ENCODE peak calls at places on chromosomes 16 and 17, in nine cellular contexts. M is Panc1, R is BE2C, G is Peyer's patch, D is ascending aorta, B is hepatocyte, K is A673, C is body of pancreas, T is fibroblast of lung. Y is an unnamed sample.

GRCh38 chr17:40475234-40476210 is 25.9 kb downstream of the TNS4 start:
- DNase-seq in K (no peak), T (no peak), R (no peak), C (no peak), M (no peak), D (no peak), B (no peak), G (no peak), Y (no peak)

GRCh38 chr16:72425571-72426341 is 253.8 kb upstream of the PMFBP1 start:
- DNase-seq in T (peak; percentile 78), D (no peak), C (no peak), G (no peak), K (peak; percentile 57), R (no peak), M (no peak), B (no peak), Y (no peak)

GRCh38 chr16:7436306-7436705 is 103.7 kb downstream of the RBFOX1 start:
- DNase-seq in C (no peak), T (no peak), R (no peak), M (no peak), D (no peak), G (no peak), K (no peak), B (no peak), Y (no peak)

GRCh38 chr16:3062553-3062952 is 2.9 kb upstream of the IL32 start:
- DNase-seq in B (no peak), C (no peak), G (no peak), K (no peak), R (no peak), D (no peak), T (no peak), M (no peak), Y (no peak)

GRCh38 chr16:84947996-84948854 is 63.1 kb downstream of the ZDHHC7 start:
- DNase-seq in T (no peak), M (no peak), B (no peak), C (no peak), K (no peak), D (no peak), R (no peak), G (no peak), Y (peak; percentile 67)

GRCh38 chr17:34616148-34616547 is 36.8 kb downstream of the TMEM132E start:
- DNase-seq in M (no peak), B (peak; percentile 57), C (no peak), G (no peak), D (no peak), K (peak; percentile 76), R (peak; percentile 97), T (no peak), Y (no peak)

GRCh38 chr16:59432934-59433333 is 698.8 kb upstream of the GOT2 start:
- DNase-seq in D (no peak), K (no peak), M (no peak), G (no peak), T (no peak), C (no peak), R (no peak), B (no peak), Y (no peak)

GRCh38 chr17:80883831-80884735 is 107.6 kb upstream of the CHMP6 start:
- DNase-seq in M (no peak), T (no peak), K (no peak), G (no peak), B (no peak), C (no peak), R (peak; percentile 5), D (no peak), Y (no peak)

GRCh38 chr17:50057521-50057991 is 1.6 kb downstream of the ITGA3 start:
- DNase-seq in R (no peak), B (peak; percentile 45), T (no peak), K (no peak), C (peak; percentile 23), M (no peak), D (no peak), G (peak; percentile 77), Y (peak; percentile 43)

GRCh38 chr17:50056961-50057330 is 1.0 kb downstream of the ITGA3 start:
- DNase-seq in K (no peak), T (peak; percentile 68), G (peak; percentile 73), C (no peak), M (no peak), D (no peak), B (peak; percentile 58), R (no peak), Y (no peak)

GRCh38 chr17:50059759-50060273 is 3.9 kb downstream of the ITGA3 start:
- DNase-seq in K (no peak), B (no peak), T (peak; percentile 70), D (peak; percentile 63), G (no peak), M (no peak), R (no peak), C (no peak), Y (no peak)

GRCh38 chr17:50059256-50059655 is 3.3 kb downstream of the ITGA3 start:
- DNase-seq in K (no peak), M (no peak), G (no peak), T (no peak), R (no peak), B (no peak), D (no peak), C (peak; percentile 46), Y (no peak)

DNA sequence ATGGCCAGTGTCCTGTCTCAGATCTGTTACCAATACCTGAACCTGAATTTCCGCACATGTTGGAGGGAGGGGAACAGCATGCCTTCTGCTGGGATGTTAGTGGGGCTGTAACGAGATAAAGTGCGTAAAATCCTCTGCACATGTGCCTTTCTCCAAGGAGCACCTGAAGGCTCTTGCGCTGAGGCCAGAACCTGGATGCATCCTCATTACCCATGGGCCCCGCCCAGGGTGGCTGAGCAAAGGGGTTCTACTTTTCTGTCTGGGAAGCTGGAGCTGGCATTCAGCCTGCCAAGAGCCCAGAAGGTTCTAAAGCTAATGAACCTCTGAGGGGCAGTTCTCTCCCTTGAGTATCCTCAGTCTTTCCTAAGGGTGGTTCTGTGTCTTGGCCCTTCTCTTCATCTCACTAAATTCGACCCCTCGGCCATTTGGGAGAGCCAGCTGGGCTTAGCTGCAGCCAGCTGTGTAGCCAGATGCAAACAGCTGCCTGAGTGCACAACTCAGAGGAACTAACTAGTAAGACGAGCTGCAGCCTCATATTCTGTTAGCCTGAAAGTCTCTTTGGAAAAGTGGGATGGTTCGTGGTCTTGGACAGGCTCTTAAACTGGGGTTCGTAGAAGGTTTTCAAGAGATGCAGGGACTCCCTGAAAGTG is 2.5 kb downstream of the ITGA3 start:
- DNase-seq in K (no peak), G (peak; percentile 39), D (no peak), T (no peak), B (no peak), C (no peak), R (no peak), M (no peak), Y (no peak)
- H3K4me3 ChIP-seq in K (no peak overlapping the region), G (no peak overlapping the region), D (peak overlapping the region; percentile 83), T (peak overlapping the region; percentile 59), B (no peak overlapping the region), C (no peak overlapping the region), R (no peak overlapping the region), M (peak overlapping the region; percentile 63), Y (no peak overlapping the region)

DNA sequence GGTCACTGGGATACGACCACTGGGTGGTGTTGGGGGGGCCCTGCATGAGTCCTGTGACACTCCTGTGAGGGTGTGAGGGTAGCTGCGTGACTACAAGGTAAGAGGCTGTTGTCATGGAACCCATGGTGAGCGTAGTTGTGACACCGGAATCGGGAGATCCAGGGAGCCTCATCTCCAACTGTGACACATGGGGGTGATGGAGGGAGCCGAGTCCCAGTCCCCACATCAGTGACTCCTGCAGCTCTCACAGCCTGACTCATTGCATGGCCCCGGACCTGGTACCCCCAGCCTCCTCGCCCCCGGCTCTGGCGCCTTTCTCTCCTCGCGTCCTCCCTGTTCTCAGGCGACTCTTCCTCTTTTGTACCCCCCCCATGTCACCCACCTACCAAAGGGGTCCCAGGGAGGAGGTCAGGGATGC is 14.2 kb downstream of the CDH16 start:
- DNase-seq in R (no peak), B (no peak), T (no peak), K (no peak), G (peak; percentile 30), C (no peak), D (no peak), M (no peak), Y (no peak)
- H3K4me1 ChIP-seq in R (peaks cover 19% of the 10 kb centered on the region), B (peaks cover 54% of the 10 kb centered on the region), T (peaks cover 41% of the 10 kb centered on the region), K (peaks cover 18% of the 10 kb centered on the region), G (no peaks in the 10 kb centered on the region), C (peaks cover 42% of the 10 kb centered on the region), D (peaks cover 59% of the 10 kb centered on the region), M (peaks cover 8% of the 10 kb centered on the region), Y (peaks cover 53% of the 10 kb centered on the region)

DNA sequence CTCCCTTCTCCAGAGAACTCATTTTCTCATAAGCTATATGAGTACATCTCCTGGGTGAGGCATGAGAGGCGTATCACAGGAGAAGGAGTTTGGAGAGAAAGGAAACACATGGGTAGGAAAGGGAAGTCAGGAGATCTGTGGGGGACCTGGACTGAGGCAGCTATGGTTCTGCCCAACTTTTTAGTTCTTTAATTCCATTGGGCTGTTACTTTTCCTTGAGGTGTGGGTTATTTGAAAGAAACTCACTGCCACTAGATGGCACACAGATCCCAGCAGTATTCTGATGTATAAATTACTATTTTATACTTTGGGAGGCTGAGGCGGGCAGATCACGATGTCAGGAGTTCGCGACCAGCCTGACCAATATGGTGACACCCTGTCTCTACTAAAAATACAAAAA is 63.6 kb downstream of the NUP93 start:
- DNase-seq in M (no peak), C (no peak), T (no peak), G (no peak), B (peak; percentile 25), K (no peak), D (no peak), R (peak; percentile 20), Y (peak; percentile 50)
- TF ChIP-seq CTCF in M (peak; percentile 72), C (peak; percentile 15), T (peak; percentile 60), G (peak; percentile 26), B (peak; percentile 59), K (peak; percentile 57), D (no peak), R (peak; percentile 61), Y (peak; percentile 63)

GRCh38 chr17:31696184-31696602 is 162.9 kb downstream of the COPRS start:
- DNase-seq in G (no peak), R (peak; percentile 86), D (peak; percentile 58), K (peak; percentile 32), T (peak; percentile 95), C (peak; percentile 44), B (peak; percentile 83), M (no peak), Y (peak; percentile 69)

GRCh38 chr17:31696703-31697325 is 162.2 kb downstream of the COPRS start:
- DNase-seq in C (no peak), T (no peak), G (no peak), B (no peak), D (no peak), R (no peak), M (no peak), K (no peak), Y (no peak)

GRCh38 chr17:31697838-31698237 is 161.2 kb downstream of the COPRS start:
- DNase-seq in R (no peak), G (no peak), C (no peak), T (no peak), K (no peak), B (no peak), M (no peak), D (no peak), Y (no peak)

GRCh38 chr17:31693433-31694210 is 165.4 kb downstream of the COPRS start:
- DNase-seq in C (no peak), R (no peak), D (no peak), G (no peak), M (no peak), K (no peak), T (no peak), B (no peak), Y (no peak)

DNA sequence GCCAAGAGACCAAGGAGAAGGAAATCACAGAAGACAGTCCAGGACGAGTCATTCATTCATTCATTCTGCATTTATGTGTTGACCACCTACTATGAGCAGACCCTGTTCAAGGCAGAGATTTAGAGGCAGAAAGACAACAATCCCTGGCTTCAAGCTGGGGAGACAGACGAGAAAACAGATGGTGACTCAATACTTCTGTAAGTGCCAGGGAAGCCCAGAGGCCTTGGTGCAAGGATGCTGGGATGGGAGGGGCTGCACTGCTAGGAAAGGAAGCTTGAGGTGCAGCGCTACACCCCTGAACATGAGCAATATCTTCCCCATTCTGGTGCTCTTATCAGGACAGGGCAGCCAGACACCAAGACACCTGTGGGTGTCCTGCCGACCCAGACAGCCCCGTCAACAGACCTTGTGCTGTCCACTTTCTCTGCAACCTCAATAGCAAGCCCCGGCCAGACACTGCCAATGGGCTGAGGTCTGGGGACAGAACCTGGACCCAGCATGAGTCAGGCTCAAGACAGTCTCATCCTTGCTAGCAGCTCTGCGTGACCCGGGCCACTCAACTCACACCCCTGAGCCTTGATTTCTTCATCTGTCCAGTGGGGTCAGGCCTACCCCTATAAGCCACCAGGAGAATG is 163.5 kb downstream of the COPRS start:
- DNase-seq in B (no peak), M (no peak), G (no peak), K (no peak), R (no peak), D (no peak), T (peak; percentile 50), C (no peak), Y (no peak)
- H3K4me3 ChIP-seq in B (no peak overlapping the region), M (no peak overlapping the region), G (no peak overlapping the region), K (no peak overlapping the region), R (no peak overlapping the region), D (no peak overlapping the region), T (no peak overlapping the region), C (no peak overlapping the region), Y (no peak overlapping the region)

Y was measured in Caco-2.